ENCODE peak calls at places on chromosomes 1 and 21, in ten cellular contexts. One of them, this sample, is unnamed.

GRCh38 chr1:214993419-214993818 is 89.1 kb upstream of the KCNK2 start:
- DNase-seq in SJCRH30: no peak
- DNase-seq in stimulated activated naive CD8-positive, alpha-beta T cell treated with anti-CD3 and anti-CD28 coated beads, Interleukin-15, amount 100 ng/mL, for 72 hours: no peak
- DNase-seq in nucleus accumbens: no peak
- DNase-seq in pulmonary artery endothelial cell: no peak
- DNase-seq in activated naive CD8-positive, alpha-beta T cell treated with anti-CD3 and anti-CD28 coated beads for 36 hours: no peak
- DNase-seq in NCI-H1105 treated with DMSO at 0.1 percent for 48 hours: no peak
- DNase-seq in GM12865: no peak
- DNase-seq in hippocampal formation: no peak
- DNase-seq in A549: no peak
- DNase-seq in this sample: peak

GRCh38 chr1:94081566-94082344 is 39.2 kb downstream of the ABCA4 start:
- DNase-seq in nucleus accumbens: no peak
- DNase-seq in SJCRH30: no peak
- DNase-seq in A549: peak
- DNase-seq in hippocampal formation: no peak
- DNase-seq in pulmonary artery endothelial cell: no peak
- DNase-seq in stimulated activated naive CD8-positive, alpha-beta T cell treated with anti-CD3 and anti-CD28 coated beads, Interleukin-15, amount 100 ng/mL, for 72 hours: no peak
- DNase-seq in activated naive CD8-positive, alpha-beta T cell treated with anti-CD3 and anti-CD28 coated beads for 36 hours: no peak
- DNase-seq in NCI-H1105 treated with DMSO at 0.1 percent for 48 hours: no peak
- DNase-seq in GM12865: no peak
- DNase-seq in this sample: no peak

GRCh38 chr1:153394391-153394790 is 3.5 kb upstream of the S100A8 start:
- DNase-seq in GM12865: no peak
- DNase-seq in NCI-H1105 treated with DMSO at 0.1 percent for 48 hours: no peak
- DNase-seq in hippocampal formation: no peak
- DNase-seq in pulmonary artery endothelial cell: no peak
- DNase-seq in SJCRH30: no peak
- DNase-seq in nucleus accumbens: no peak
- DNase-seq in stimulated activated naive CD8-positive, alpha-beta T cell treated with anti-CD3 and anti-CD28 coated beads, Interleukin-15, amount 100 ng/mL, for 72 hours: no peak
- DNase-seq in activated naive CD8-positive, alpha-beta T cell treated with anti-CD3 and anti-CD28 coated beads for 36 hours: no peak
- DNase-seq in A549: no peak
- DNase-seq in this sample: no peak

GRCh38 chr1:33322109-33322508 is 1.2 kb upstream of the A3GALT2 start:
- DNase-seq in A549: no peak
- DNase-seq in activated naive CD8-positive, alpha-beta T cell treated with anti-CD3 and anti-CD28 coated beads for 36 hours: no peak
- DNase-seq in hippocampal formation: no peak
- DNase-seq in nucleus accumbens: no peak
- DNase-seq in GM12865: no peak
- DNase-seq in NCI-H1105 treated with DMSO at 0.1 percent for 48 hours: no peak
- DNase-seq in SJCRH30: no peak
- DNase-seq in pulmonary artery endothelial cell: no peak
- DNase-seq in stimulated activated naive CD8-positive, alpha-beta T cell treated with anti-CD3 and anti-CD28 coated beads, Interleukin-15, amount 100 ng/mL, for 72 hours: no peak
- DNase-seq in this sample: no peak

GRCh38 chr1:67970088-67970487 is 80.3 kb downstream of the DIRAS3 start:
- DNase-seq in hippocampal formation: no peak
- DNase-seq in A549: no peak
- DNase-seq in stimulated activated naive CD8-positive, alpha-beta T cell treated with anti-CD3 and anti-CD28 coated beads, Interleukin-15, amount 100 ng/mL, for 72 hours: no peak
- DNase-seq in GM12865: no peak
- DNase-seq in SJCRH30: no peak
- DNase-seq in nucleus accumbens: no peak
- DNase-seq in pulmonary artery endothelial cell: peak
- DNase-seq in NCI-H1105 treated with DMSO at 0.1 percent for 48 hours: no peak
- DNase-seq in activated naive CD8-positive, alpha-beta T cell treated with anti-CD3 and anti-CD28 coated beads for 36 hours: no peak
- DNase-seq in this sample: no peak

GRCh38 chr1:246540738-246541491 is 25.1 kb downstream of the TFB2M start:
- DNase-seq in nucleus accumbens: no peak
- DNase-seq in NCI-H1105 treated with DMSO at 0.1 percent for 48 hours: no peak
- DNase-seq in GM12865: no peak
- DNase-seq in SJCRH30: no peak
- DNase-seq in pulmonary artery endothelial cell: no peak
- DNase-seq in activated naive CD8-positive, alpha-beta T cell treated with anti-CD3 and anti-CD28 coated beads for 36 hours: no peak
- DNase-seq in hippocampal formation: no peak
- DNase-seq in stimulated activated naive CD8-positive, alpha-beta T cell treated with anti-CD3 and anti-CD28 coated beads, Interleukin-15, amount 100 ng/mL, for 72 hours: no peak
- DNase-seq in A549: no peak
- DNase-seq in this sample: no peak

GRCh38 chr1:241789061-241789460 is 58.9 kb upstream of the EXO1 start:
- DNase-seq in hippocampal formation: no peak
- DNase-seq in pulmonary artery endothelial cell: no peak
- DNase-seq in nucleus accumbens: no peak
- DNase-seq in stimulated activated naive CD8-positive, alpha-beta T cell treated with anti-CD3 and anti-CD28 coated beads, Interleukin-15, amount 100 ng/mL, for 72 hours: no peak
- DNase-seq in activated naive CD8-positive, alpha-beta T cell treated with anti-CD3 and anti-CD28 coated beads for 36 hours: no peak
- DNase-seq in NCI-H1105 treated with DMSO at 0.1 percent for 48 hours: no peak
- DNase-seq in A549: no peak
- DNase-seq in SJCRH30: no peak
- DNase-seq in GM12865: no peak
- DNase-seq in this sample: no peak

GRCh38 chr1:44217809-44218410 is 4.6 kb downstream of the DMAP1 start:
- DNase-seq in stimulated activated naive CD8-positive, alpha-beta T cell treated with anti-CD3 and anti-CD28 coated beads, Interleukin-15, amount 100 ng/mL, for 72 hours: peak
- DNase-seq in A549: peak
- DNase-seq in nucleus accumbens: peak
- DNase-seq in activated naive CD8-positive, alpha-beta T cell treated with anti-CD3 and anti-CD28 coated beads for 36 hours: peak
- DNase-seq in SJCRH30: peak
- DNase-seq in NCI-H1105 treated with DMSO at 0.1 percent for 48 hours: peak
- DNase-seq in GM12865: peak
- DNase-seq in pulmonary artery endothelial cell: no peak
- DNase-seq in hippocampal formation: peak
- DNase-seq in this sample: peak

GRCh38 chr1:48227165-48228013 is 4.9 kb downstream of the SLC5A9 start:
- DNase-seq in stimulated activated naive CD8-positive, alpha-beta T cell treated with anti-CD3 and anti-CD28 coated beads, Interleukin-15, amount 100 ng/mL, for 72 hours: peak
- DNase-seq in hippocampal formation: no peak
- DNase-seq in GM12865: no peak
- DNase-seq in activated naive CD8-positive, alpha-beta T cell treated with anti-CD3 and anti-CD28 coated beads for 36 hours: peak
- DNase-seq in SJCRH30: no peak
- DNase-seq in pulmonary artery endothelial cell: no peak
- DNase-seq in NCI-H1105 treated with DMSO at 0.1 percent for 48 hours: no peak
- DNase-seq in nucleus accumbens: no peak
- DNase-seq in A549: no peak
- DNase-seq in this sample: no peak

GRCh38 chr21:37231247-37231645 is 35.9 kb downstream of the VPS26C start:
- DNase-seq in SJCRH30: no peak
- DNase-seq in stimulated activated naive CD8-positive, alpha-beta T cell treated with anti-CD3 and anti-CD28 coated beads, Interleukin-15, amount 100 ng/mL, for 72 hours: no peak
- DNase-seq in pulmonary artery endothelial cell: no peak
- DNase-seq in A549: no peak
- DNase-seq in activated naive CD8-positive, alpha-beta T cell treated with anti-CD3 and anti-CD28 coated beads for 36 hours: no peak
- DNase-seq in hippocampal formation: no peak
- DNase-seq in NCI-H1105 treated with DMSO at 0.1 percent for 48 hours: no peak
- DNase-seq in GM12865: no peak
- DNase-seq in nucleus accumbens: no peak
- DNase-seq in this sample: no peak

GRCh38 chr1:116569776-116570357 is 959 bp downstream of the CD58 start:
- DNase-seq in hippocampal formation: no peak
- DNase-seq in activated naive CD8-positive, alpha-beta T cell treated with anti-CD3 and anti-CD28 coated beads for 36 hours: no peak
- DNase-seq in A549: no peak
- DNase-seq in stimulated activated naive CD8-positive, alpha-beta T cell treated with anti-CD3 and anti-CD28 coated beads, Interleukin-15, amount 100 ng/mL, for 72 hours: peak
- DNase-seq in pulmonary artery endothelial cell: no peak
- DNase-seq in SJCRH30: no peak
- DNase-seq in NCI-H1105 treated with DMSO at 0.1 percent for 48 hours: no peak
- DNase-seq in nucleus accumbens: no peak
- DNase-seq in GM12865: peak
- DNase-seq in this sample: no peak

GRCh38 chr1:181604482-181604881 is 121.2 kb downstream of the CACNA1E start:
- DNase-seq in hippocampal formation: peak
- DNase-seq in stimulated activated naive CD8-positive, alpha-beta T cell treated with anti-CD3 and anti-CD28 coated beads, Interleukin-15, amount 100 ng/mL, for 72 hours: no peak
- DNase-seq in SJCRH30: no peak
- DNase-seq in A549: no peak
- DNase-seq in pulmonary artery endothelial cell: no peak
- DNase-seq in activated naive CD8-positive, alpha-beta T cell treated with anti-CD3 and anti-CD28 coated beads for 36 hours: no peak
- DNase-seq in nucleus accumbens: no peak
- DNase-seq in NCI-H1105 treated with DMSO at 0.1 percent for 48 hours: peak
- DNase-seq in GM12865: no peak
- DNase-seq in this sample: no peak

GRCh38 chr1:102466487-102466886 is 469.8 kb upstream of the OLFM3 start:
- DNase-seq in hippocampal formation: no peak
- DNase-seq in NCI-H1105 treated with DMSO at 0.1 percent for 48 hours: no peak
- DNase-seq in activated naive CD8-positive, alpha-beta T cell treated with anti-CD3 and anti-CD28 coated beads for 36 hours: no peak
- DNase-seq in GM12865: no peak
- DNase-seq in SJCRH30: no peak
- DNase-seq in pulmonary artery endothelial cell: no peak
- DNase-seq in stimulated activated naive CD8-positive, alpha-beta T cell treated with anti-CD3 and anti-CD28 coated beads, Interleukin-15, amount 100 ng/mL, for 72 hours: no peak
- DNase-seq in A549: no peak
- DNase-seq in nucleus accumbens: no peak
- DNase-seq in this sample: no peak

GRCh38 chr1:37307907-37308570 is 166.3 kb upstream of the ZC3H12A start:
- DNase-seq in nucleus accumbens: peak
- DNase-seq in hippocampal formation: peak
- DNase-seq in GM12865: no peak
- DNase-seq in SJCRH30: no peak
- DNase-seq in stimulated activated naive CD8-positive, alpha-beta T cell treated with anti-CD3 and anti-CD28 coated beads, Interleukin-15, amount 100 ng/mL, for 72 hours: no peak
- DNase-seq in pulmonary artery endothelial cell: no peak
- DNase-seq in activated naive CD8-positive, alpha-beta T cell treated with anti-CD3 and anti-CD28 coated beads for 36 hours: no peak
- DNase-seq in NCI-H1105 treated with DMSO at 0.1 percent for 48 hours: no peak
- DNase-seq in A549: no peak
- DNase-seq in this sample: no peak

GRCh38 chr1:23483327-23484252 is at the start of gene ASAP3:
- DNase-seq in hippocampal formation: no peak
- DNase-seq in activated naive CD8-positive, alpha-beta T cell treated with anti-CD3 and anti-CD28 coated beads for 36 hours: peak
- DNase-seq in stimulated activated naive CD8-positive, alpha-beta T cell treated with anti-CD3 and anti-CD28 coated beads, Interleukin-15, amount 100 ng/mL, for 72 hours: peak
- DNase-seq in GM12865: no peak
- DNase-seq in NCI-H1105 treated with DMSO at 0.1 percent for 48 hours: peak
- DNase-seq in SJCRH30: peak
- DNase-seq in A549: no peak
- DNase-seq in pulmonary artery endothelial cell: no peak
- DNase-seq in nucleus accumbens: no peak
- DNase-seq in this sample: peak

GRCh38 chr1:155200920-155201319 is 6.8 kb downstream of the THBS3 start:
- DNase-seq in NCI-H1105 treated with DMSO at 0.1 percent for 48 hours: no peak
- DNase-seq in pulmonary artery endothelial cell: no peak
- DNase-seq in A549: no peak
- DNase-seq in activated naive CD8-positive, alpha-beta T cell treated with anti-CD3 and anti-CD28 coated beads for 36 hours: no peak
- DNase-seq in SJCRH30: no peak
- DNase-seq in hippocampal formation: no peak
- DNase-seq in stimulated activated naive CD8-positive, alpha-beta T cell treated with anti-CD3 and anti-CD28 coated beads, Interleukin-15, amount 100 ng/mL, for 72 hours: no peak
- DNase-seq in nucleus accumbens: no peak
- DNase-seq in GM12865: no peak
- DNase-seq in this sample: no peak

GRCh38 chr21:29187939-29188338 is 57.5 kb downstream of the MAP3K7CL start:
- DNase-seq in pulmonary artery endothelial cell: peak
- DNase-seq in nucleus accumbens: no peak
- DNase-seq in stimulated activated naive CD8-positive, alpha-beta T cell treated with anti-CD3 and anti-CD28 coated beads, Interleukin-15, amount 100 ng/mL, for 72 hours: no peak
- DNase-seq in hippocampal formation: no peak
- DNase-seq in activated naive CD8-positive, alpha-beta T cell treated with anti-CD3 and anti-CD28 coated beads for 36 hours: no peak
- DNase-seq in SJCRH30: no peak
- DNase-seq in GM12865: no peak
- DNase-seq in NCI-H1105 treated with DMSO at 0.1 percent for 48 hours: no peak
- DNase-seq in A549: no peak
- DNase-seq in this sample: no peak

GRCh38 chr1:173205146-173206051 is 1.7 kb downstream of the TNFSF4 start:
- DNase-seq in stimulated activated naive CD8-positive, alpha-beta T cell treated with anti-CD3 and anti-CD28 coated beads, Interleukin-15, amount 100 ng/mL, for 72 hours: peak
- DNase-seq in activated naive CD8-positive, alpha-beta T cell treated with anti-CD3 and anti-CD28 coated beads for 36 hours: no peak
- DNase-seq in NCI-H1105 treated with DMSO at 0.1 percent for 48 hours: no peak
- DNase-seq in SJCRH30: no peak
- DNase-seq in pulmonary artery endothelial cell: no peak
- DNase-seq in hippocampal formation: no peak
- DNase-seq in GM12865: peak
- DNase-seq in A549: no peak
- DNase-seq in nucleus accumbens: no peak
- DNase-seq in this sample: no peak

GRCh38 chr1:70204139-70204538 is 1.2 kb downstream of the LRRC40 start:
- DNase-seq in activated naive CD8-positive, alpha-beta T cell treated with anti-CD3 and anti-CD28 coated beads for 36 hours: no peak
- DNase-seq in nucleus accumbens: no peak
- DNase-seq in A549: no peak
- DNase-seq in NCI-H1105 treated with DMSO at 0.1 percent for 48 hours: no peak
- DNase-seq in hippocampal formation: no peak
- DNase-seq in pulmonary artery endothelial cell: no peak
- DNase-seq in SJCRH30: no peak
- DNase-seq in GM12865: no peak
- DNase-seq in stimulated activated naive CD8-positive, alpha-beta T cell treated with anti-CD3 and anti-CD28 coated beads, Interleukin-15, amount 100 ng/mL, for 72 hours: no peak
- DNase-seq in this sample: no peak

GRCh38 chr1:248576219-248576980 is 1.8 kb upstream of the OR2T34 start:
- DNase-seq in GM12865: no peak
- DNase-seq in SJCRH30: no peak
- DNase-seq in stimulated activated naive CD8-positive, alpha-beta T cell treated with anti-CD3 and anti-CD28 coated beads, Interleukin-15, amount 100 ng/mL, for 72 hours: no peak
- DNase-seq in NCI-H1105 treated with DMSO at 0.1 percent for 48 hours: no peak
- DNase-seq in pulmonary artery endothelial cell: no peak
- DNase-seq in activated naive CD8-positive, alpha-beta T cell treated with anti-CD3 and anti-CD28 coated beads for 36 hours: no peak
- DNase-seq in nucleus accumbens: no peak
- DNase-seq in A549: no peak
- DNase-seq in hippocampal formation: no peak
- DNase-seq in this sample: no peak

GRCh38 chr1:206963740-206964139 is 6.5 kb downstream of the FCAMR start:
- DNase-seq in pulmonary artery endothelial cell: no peak
- DNase-seq in GM12865: no peak
- DNase-seq in A549: no peak
- DNase-seq in nucleus accumbens: no peak
- DNase-seq in activated naive CD8-positive, alpha-beta T cell treated with anti-CD3 and anti-CD28 coated beads for 36 hours: no peak
- DNase-seq in SJCRH30: no peak
- DNase-seq in hippocampal formation: no peak
- DNase-seq in NCI-H1105 treated with DMSO at 0.1 percent for 48 hours: no peak
- DNase-seq in stimulated activated naive CD8-positive, alpha-beta T cell treated with anti-CD3 and anti-CD28 coated beads, Interleukin-15, amount 100 ng/mL, for 72 hours: no peak
- DNase-seq in this sample: no peak